ENCODE peak calls at places on chromosomes 3 and 15, in eight cellular contexts. H is psoas muscle, Z is RWPE1, K is neural progenitor cell, C is GM06990, P is A673, L is breast epithelium, V is progenitor cell of endocrine pancreas. X is an unnamed sample.

GRCh38 chr3:61134532-61134931 is 116.7 kb downstream of the FHIT start:
- DNase-seq in V (no peak), K (no peak), Z (no peak), L (no peak), P (no peak), C (no peak), H (no peak), X (no peak)

GRCh38 chr3:37256447-37256846 is 82.1 kb upstream of the LRRFIP2 start:
- DNase-seq in H (no peak), P (peak), K (peak), Z (no peak), C (no peak), L (no peak), V (no peak), X (no peak)

GRCh38 chr15:63366451-63366850 is 15.2 kb downstream of the CA12 start:
- DNase-seq in V (no peak), Z (no peak), P (no peak), L (no peak), K (no peak), C (no peak), H (no peak), X (no peak)

GRCh38 chr3:45145223-45145622 is 955 bp downstream of the CDCP1 start:
- DNase-seq in Z (peak), V (no peak), H (no peak), C (no peak), L (no peak), K (no peak), P (no peak), X (no peak)

GRCh38 chr15:49135342-49135857 is 20.0 kb downstream of the COPS2 start:
- DNase-seq in K (no peak), L (no peak), H (no peak), P (no peak), V (no peak), C (no peak), Z (no peak), X (no peak)

GRCh38 chr3:101850327-101851048 is 1.2 kb downstream of the NFKBIZ start:
- DNase-seq in L (no peak), P (peak), H (no peak), C (peak), K (peak), Z (no peak), V (no peak), X (no peak)

GRCh38 chr3:139427283-139428060 is 38.0 kb upstream of the COPB2 start:
- DNase-seq in V (no peak), H (no peak), K (peak), P (peak), L (no peak), Z (peak), C (peak), X (no peak)

GRCh38 chr15:67783303-67783702 is 42.0 kb upstream of the SKOR1 start:
- DNase-seq in C (peak), Z (no peak), K (no peak), H (no peak), L (no peak), V (no peak), P (no peak), X (no peak)

GRCh38 chr3:98521897-98522537 is 685 bp downstream of the CLDND1 start:
- DNase-seq in K (peak), P (peak), V (no peak), Z (peak), C (no peak), L (no peak), H (peak), X (peak)

GRCh38 chr3:66272016-66272415 is 51.2 kb downstream of the SLC25A26 start:
- DNase-seq in K (no peak), H (no peak), Z (no peak), L (no peak), C (no peak), P (no peak), V (no peak), X (no peak)

GRCh38 chr15:57528940-57529565 is 62.7 kb upstream of the MYZAP start:
- DNase-seq in V (no peak), P (no peak), C (no peak), Z (no peak), L (no peak), K (no peak), H (no peak), X (no peak)

GRCh38 chr3:64377942-64378341 is 152.7 kb upstream of the PRICKLE2 start:
- DNase-seq in H (no peak), Z (no peak), C (no peak), K (no peak), P (no peak), L (no peak), V (no peak), X (no peak)

GRCh38 chr3:193040836-193041672 is 123.4 kb upstream of the MB21D2 start:
- DNase-seq in K (peak), C (peak), Z (peak), H (no peak), L (no peak), P (peak), V (no peak), X (no peak)

GRCh38 chr3:131387796-131388195 is 6.2 kb downstream of the NUDT16 start:
- DNase-seq in P (no peak), Z (no peak), K (no peak), H (no peak), V (no peak), C (no peak), L (no peak), X (no peak)

GRCh38 chr3:194135806-194136518 is at the start of gene HES1:
- DNase-seq in L (peak), P (peak), K (peak), C (peak), Z (peak), H (peak), V (peak), X (peak)

GRCh38 chr3:193997228-193998192 is 138.4 kb upstream of the HES1 start:
- DNase-seq in Z (no peak), C (no peak), L (no peak), K (no peak), P (no peak), V (no peak), H (peak), X (no peak)

GRCh38 chr15:82646250-82647044 is 716 bp downstream of the CPEB1 start:
- DNase-seq in Z (no peak), P (no peak), L (no peak), K (peak), V (no peak), C (peak), H (peak), X (no peak)

GRCh38 chr3:151379083-151379734 is 5.3 kb downstream of the P2RY12 start:
- DNase-seq in C (no peak), K (peak), H (peak), L (no peak), Z (peak), V (peak), P (peak), X (no peak)

GRCh38 chr15:91499774-91500383 is 353.6 kb upstream of the SLCO3A1 start:
- DNase-seq in K (peak), H (no peak), C (no peak), P (no peak), Z (no peak), V (no peak), L (no peak), X (no peak)

GRCh38 chr3:27553868-27554540 is 69.8 kb upstream of the SLC4A7 start:
- DNase-seq in V (no peak), P (no peak), L (no peak), K (no peak), Z (no peak), H (no peak), C (no peak), X (no peak)

GRCh38 chr15:79675982-79676381 is 220.8 kb downstream of the MTHFS start:
- DNase-seq in H (no peak), C (no peak), V (no peak), L (no peak), Z (no peak), K (no peak), P (no peak), X (no peak)

GRCh38 chr3:78096488-78097255 is 1056.8 kb downstream of the ROBO2 start:
- DNase-seq in P (no peak), L (no peak), K (no peak), Z (no peak), C (no peak), V (no peak), H (no peak), X (no peak)

GRCh38 chr3:182568206-182568605 is 225.1 kb upstream of the ATP11B start:
- DNase-seq in P (peak), V (no peak), K (no peak), H (no peak), Z (no peak), L (no peak), C (no peak), X (no peak)

GRCh38 chr3:178671261-178672191 is 135.3 kb downstream of the KCNMB2 start:
- DNase-seq in Z (peak), L (no peak), V (no peak), C (no peak), K (no peak), P (no peak), H (no peak), X (no peak)

GRCh38 chr15:47741082-47741481 is 23.8 kb downstream of the SEMA6D start:
- DNase-seq in L (no peak), C (no peak), K (no peak), V (no peak), P (peak), H (no peak), Z (no peak), X (no peak)

GRCh38 chr15:95457520-95457919 is 873.0 kb upstream of the NR2F2 start:
- DNase-seq in P (no peak), L (no peak), C (no peak), H (no peak), Z (no peak), K (no peak), V (no peak), X (no peak)

GRCh38 chr3:129614435-129614834 is 8.0 kb upstream of the PLXND1 start:
- DNase-seq in Z (no peak), C (no peak), K (no peak), H (peak), V (no peak), P (no peak), L (no peak), X (no peak)

GRCh38 chr15:33008284-33009011 is 186.1 kb downstream of the FMN1 start:
- DNase-seq in C (no peak), H (no peak), Z (no peak), V (no peak), L (no peak), P (no peak), K (no peak), X (no peak)

GRCh38 chr15:49084285-49084570 is 38.0 kb upstream of the SECISBP2L start:
- DNase-seq in L (no peak), H (no peak), K (no peak), Z (no peak), V (no peak), P (no peak), C (no peak), X (no peak)

GRCh38 chr15:92930776-92931175 is 30.7 kb downstream of the CHD2 start:
- DNase-seq in P (peak), K (no peak), H (no peak), Z (no peak), C (no peak), L (no peak), V (no peak), X (no peak)

GRCh38 chr3:42503957-42504333 is 1.5 kb downstream of the VIPR1 start:
- DNase-seq in V (no peak), L (peak), H (no peak), Z (no peak), K (no peak), P (no peak), C (no peak), X (peak)

GRCh38 chr3:14436954-14437281 is 34.5 kb downstream of the SLC6A6 start:
- DNase-seq in K (no peak), P (no peak), H (no peak), V (no peak), C (no peak), Z (no peak), L (no peak), X (no peak)

GRCh38 chr3:14435175-14436011 is 33.0 kb downstream of the SLC6A6 start:
- DNase-seq in Z (no peak), H (no peak), K (no peak), C (no peak), P (no peak), V (no peak), L (no peak), X (no peak)

GRCh38 chr3:14432996-14433572 is 30.7 kb downstream of the SLC6A6 start:
- DNase-seq in H (no peak), P (no peak), V (no peak), C (no peak), Z (no peak), K (no peak), L (no peak), X (no peak)

GRCh38 chr3:14434105-14434504 is 31.7 kb downstream of the SLC6A6 start:
- DNase-seq in K (no peak), P (no peak), C (no peak), V (no peak), L (no peak), H (peak), Z (no peak), X (peak)

GRCh38 chr3:14434541-14435151 is 32.2 kb downstream of the SLC6A6 start:
- DNase-seq in Z (no peak), C (no peak), L (peak), P (no peak), K (no peak), V (no peak), H (peak), X (peak)
- TF ChIP-seq CTCF in Z (no peak), C (no peak), L (no peak), P (no peak), K (no peak), V (no peak), H (no peak), X (no peak)

GRCh38 chr15:85592148-85592547 is 202.6 kb downstream of the KLHL25 start:
- DNase-seq in P (peak), K (no peak), L (no peak), H (no peak), Z (peak), C (no peak), V (no peak), X (no peak)
- TF ChIP-seq CTCF in P (peak), K (no peak), L (no peak), H (peak), Z (no peak), C (no peak), V (peak), X (no peak)

GRCh38 chr15:88542342-88542733 is 4.1 kb downstream of the DET1 start:
- DNase-seq in Z (no peak), V (no peak), K (no peak), H (no peak), L (no peak), P (no peak), C (no peak), X (no peak)

GRCh38 chr15:88543065-88543776 is 3.3 kb downstream of the DET1 start:
- DNase-seq in L (no peak), Z (no peak), P (no peak), H (no peak), V (no peak), C (no peak), K (no peak), X (no peak)

GRCh38 chr15:88541709-88542341 is 4.7 kb downstream of the DET1 start:
- DNase-seq in V (no peak), P (no peak), H (no peak), C (no peak), L (no peak), Z (no peak), K (no peak), X (no peak)

GRCh38 chr15:88546248-88547129 is at the start of gene DET1:
- DNase-seq in C (peak), Z (peak), P (peak), H (peak), V (peak), K (peak), L (peak), X (peak)
- TF ChIP-seq CTCF in C (peak), Z (peak), P (peak), H (peak), V (peak), K (peak), L (peak), X (peak)

GRCh38 chr3:33982269-33982798 is 183.9 kb downstream of the PDCD6IP start:
- DNase-seq in P (no peak), K (no peak), H (no peak), Z (no peak), C (no peak), V (no peak), L (no peak), X (no peak)

GRCh38 chr3:33975463-33975862 is 177.0 kb downstream of the PDCD6IP start:
- DNase-seq in K (no peak), V (no peak), H (no peak), P (no peak), Z (no peak), C (no peak), L (no peak), X (no peak)

GRCh38 chr3:33977227-33977626 is 178.8 kb downstream of the PDCD6IP start:
- DNase-seq in Z (no peak), K (no peak), L (no peak), H (no peak), P (no peak), V (no peak), C (no peak), X (no peak)

DNA sequence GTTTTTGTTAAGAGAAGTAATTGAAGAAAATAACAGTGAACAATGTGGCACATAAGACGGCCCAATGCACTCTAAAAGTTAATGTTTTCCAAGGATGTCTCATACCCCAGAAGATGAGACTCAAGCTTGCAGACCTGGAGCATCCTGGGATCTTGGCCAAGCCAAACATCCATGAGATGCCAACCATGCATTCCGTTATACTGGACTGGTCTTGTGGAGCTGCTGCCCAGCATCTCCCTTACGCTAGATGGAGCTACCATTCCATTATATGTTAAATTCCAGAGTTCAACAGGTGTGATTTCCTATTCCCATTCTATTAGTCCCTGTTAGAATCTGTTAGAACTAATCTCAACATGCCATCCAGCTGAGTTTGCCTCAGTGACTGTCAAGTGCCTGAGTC is 181.8 kb downstream of the PDCD6IP start:
- DNase-seq in C (no peak), K (peak), Z (peak), P (peak), L (no peak), V (no peak), H (no peak), X (no peak)
- TF ChIP-seq CTCF in C (peak), K (peak), Z (peak), P (peak), L (no peak), V (peak), H (peak), X (no peak)

X was measured in CD14-positive monocyte.